ENCODE peak calls at places on chromosomes 6 and 20, in nine cellular contexts. P is astrocyte of the cerebellum; Y is LoVo; D is IMR-90; B is NCI-H1436; R is NCI-H1092 treated with DMSO at 0.1 percent for 48 hours; T is iPS-NIHi11; H is central memory CD8-positive, alpha-beta T cell; A is ACHN. Q is an unnamed sample.
A peak's percentile ranks its signal among the peaks of the same experiment; 100 is the strongest.

GRCh38 chr6:144928847-144929246 is 643.7 kb downstream of the UTRN start:
- DNase-seq in P (no peak), Y (no peak), D (no peak), B (no peak), R (no peak), T (no peak), H (no peak), A (no peak), Q (no peak)

GRCh38 chr20:38260378-38261053 is at the start of gene KIAA1755:
- DNase-seq in P (no peak), Y (no peak), D (no peak), B (no peak), R (no peak), T (peak; percentile 69), H (no peak), A (no peak), Q (no peak)

GRCh38 chr6:39812853-39813533 is 20.8 kb downstream of the DAAM2 start:
- DNase-seq in P (peak; percentile 37), Y (no peak), D (peak; percentile 68), B (peak; percentile 57), R (peak; percentile 0), T (no peak), H (no peak), A (no peak), Q (no peak)

GRCh38 chr6:55678330-55679224 is 99.6 kb upstream of the HMGCLL1 start:
- DNase-seq in P (peak; percentile 39), Y (no peak), D (peak; percentile 25), B (no peak), R (no peak), T (no peak), H (no peak), A (no peak), Q (no peak)

GRCh38 chr20:33578510-33578909 is 83.6 kb upstream of the C20orf144 start:
- DNase-seq in P (peak; percentile 61), Y (no peak), D (peak; percentile 69), B (no peak), R (peak; percentile 19), T (no peak), H (no peak), A (no peak), Q (no peak)

GRCh38 chr20:18362916-18363315 is 74.6 kb downstream of the ZNF133 start:
- DNase-seq in P (no peak), Y (no peak), D (no peak), B (no peak), R (no peak), T (no peak), H (no peak), A (no peak), Q (no peak)

GRCh38 chr6:53917464-53917842 is 122.6 kb downstream of the LRRC1 start:
- DNase-seq in P (no peak), Y (no peak), D (no peak), B (no peak), R (no peak), T (no peak), H (no peak), A (no peak), Q (no peak)

GRCh38 chr20:10239954-10240353 is 21.3 kb downstream of the SNAP25 start:
- DNase-seq in P (no peak), Y (peak; percentile 22), D (peak; percentile 16), B (peak; percentile 53), R (no peak), T (no peak), H (no peak), A (no peak), Q (no peak)

GRCh38 chr20:54668271-54669053 is 193.1 kb downstream of the DOK5 start:
- DNase-seq in P (no peak), Y (peak; percentile 27), D (peak; percentile 5), B (no peak), R (peak; percentile 18), T (peak; percentile 46), H (no peak), A (peak; percentile 14), Q (no peak)

GRCh38 chr6:36788768-36789167 is 50.5 kb downstream of the CPNE5 start:
- DNase-seq in P (no peak), Y (no peak), D (peak; percentile 11), B (no peak), R (no peak), T (no peak), H (no peak), A (no peak), Q (no peak)

GRCh38 chr20:55977723-55978481 is 27.4 kb downstream of the CBLN4 start:
- DNase-seq in P (no peak), Y (no peak), D (no peak), B (no peak), R (no peak), T (no peak), H (no peak), A (no peak), Q (no peak)

GRCh38 chr6:127328043-127328442 is 15.4 kb downstream of the ECHDC1 start:
- DNase-seq in P (no peak), Y (no peak), D (peak; percentile 44), B (no peak), R (no peak), T (no peak), H (no peak), A (no peak), Q (no peak)

GRCh38 chr6:110625883-110626282 is 149.5 kb upstream of the SLC22A16 start:
- DNase-seq in P (no peak), Y (no peak), D (peak; percentile 63), B (no peak), R (no peak), T (no peak), H (no peak), A (no peak), Q (no peak)

GRCh38 chr6:152461556-152461955 is 175.6 kb downstream of the SYNE1 start:
- DNase-seq in P (no peak), Y (no peak), D (peak; percentile 35), B (no peak), R (no peak), T (no peak), H (no peak), A (peak; percentile 21), Q (no peak)

GRCh38 chr6:130434174-130434873 is 68.5 kb downstream of the TMEM200A start:
- DNase-seq in P (peak; percentile 24), Y (peak; percentile 4), D (peak; percentile 73), B (no peak), R (no peak), T (no peak), H (no peak), A (no peak), Q (no peak)

GRCh38 chr6:4853782-4854511 is 77.7 kb downstream of the CDYL start:
- DNase-seq in P (no peak), Y (no peak), D (peak; percentile 51), B (no peak), R (no peak), T (no peak), H (no peak), A (peak; percentile 7), Q (no peak)

GRCh38 chr6:84528201-84528600 is 236.2 kb downstream of the TBX18 start:
- DNase-seq in P (no peak), Y (no peak), D (no peak), B (no peak), R (no peak), T (no peak), H (no peak), A (no peak), Q (no peak)

GRCh38 chr6:90537723-90538407 is 49.0 kb downstream of the MAP3K7 start:
- DNase-seq in P (no peak), Y (no peak), D (no peak), B (no peak), R (no peak), T (no peak), H (no peak), A (no peak), Q (no peak)

GRCh38 chr6:33892581-33893346 is 89.0 kb upstream of the MLN start:
- DNase-seq in P (no peak), Y (no peak), D (no peak), B (no peak), R (no peak), T (no peak), H (no peak), A (no peak), Q (no peak)

GRCh38 chr6:83429857-83430605 is 820 bp downstream of the ME1 start:
- DNase-seq in P (no peak), Y (peak; percentile 47), D (peak; percentile 40), B (no peak), R (no peak), T (peak; percentile 40), H (no peak), A (peak; percentile 48), Q (no peak)

GRCh38 chr20:4150095-4150492 is 134.7 kb upstream of the RNF24 start:
- DNase-seq in P (no peak), Y (no peak), D (peak; percentile 64), B (no peak), R (no peak), T (no peak), H (no peak), A (peak; percentile 51), Q (no peak)

GRCh38 chr6:49888742-49889431 is 22.6 kb upstream of the CRISP1 start:
- DNase-seq in P (no peak), Y (peak; percentile 16), D (no peak), B (no peak), R (no peak), T (no peak), H (no peak), A (no peak), Q (no peak)

GRCh38 chr20:40090236-40090635 is 598.8 kb downstream of the MAFB start:
- DNase-seq in P (no peak), Y (no peak), D (no peak), B (no peak), R (no peak), T (no peak), H (no peak), A (no peak), Q (no peak)

Q was measured in activated B cell treated with CpG ODN at 0.5 μM for 24 hours.